ENCODE peak calls at places on chromosomes 5 and 9, in nine cellular contexts. Z is activated B cell treated with CpG ODN at 0.5 μM for 24 hours, J is GM12865, Q is cardiac muscle cell, T is stomach, C is bronchial epithelial cell, D is mesothelial cell of epicardium, O is astrocyte of the spinal cord, B is WERI-Rb-1. G is an unnamed sample.

GRCh38 chr5:178298283-178298807 is 65.7 kb upstream of the PHYKPL start:
- DNase-seq in Z (no peak), J (no peak), Q (no peak), T (no peak), C (no peak), D (no peak), O (no peak), B (no peak), G (no peak)

GRCh38 chr9:113844466-113844865 is 31.6 kb upstream of the ZNF618 start:
- DNase-seq in Z (no peak), J (no peak), Q (no peak), T (no peak), C (no peak), D (no peak), O (no peak), B (no peak), G (no peak)

GRCh38 chr9:108994695-108995094 is 18.6 kb downstream of the CTNNAL1 start:
- DNase-seq in Z (no peak), J (peak), Q (peak), T (peak), C (peak), D (no peak), O (peak), B (no peak), G (no peak)

GRCh38 chr9:129317179-129318011 is 139.3 kb upstream of the IER5L start:
- DNase-seq in Z (peak), J (peak), Q (peak), T (no peak), C (no peak), D (peak), O (no peak), B (peak), G (no peak)

GRCh38 chr9:134355561-134356278 is 29.5 kb downstream of the RXRA start:
- DNase-seq in Z (no peak), J (no peak), Q (peak), T (peak), C (peak), D (no peak), O (no peak), B (no peak), G (no peak)

GRCh38 chr9:126676685-126677143 is 63.0 kb downstream of the LMX1B start:
- DNase-seq in Z (no peak), J (no peak), Q (peak), T (no peak), C (no peak), D (no peak), O (no peak), B (peak), G (peak)

GRCh38 chr5:24222866-24223265 is 421.9 kb downstream of the CDH10 start:
- DNase-seq in Z (no peak), J (no peak), Q (no peak), T (no peak), C (no peak), D (no peak), O (peak), B (no peak), G (no peak)

GRCh38 chr9:95736370-95736769 is 139.1 kb upstream of the ERCC6L2 start:
- DNase-seq in Z (no peak), J (no peak), Q (no peak), T (no peak), C (no peak), D (no peak), O (no peak), B (peak), G (no peak)

GRCh38 chr9:20634895-20635294 is 12.6 kb upstream of the MLLT3 start:
- DNase-seq in Z (no peak), J (no peak), Q (no peak), T (no peak), C (no peak), D (no peak), O (no peak), B (no peak), G (no peak)

GRCh38 chr5:5881294-5881693 is 458.8 kb downstream of the ICE1 start:
- DNase-seq in Z (no peak), J (peak), Q (peak), T (no peak), C (no peak), D (no peak), O (no peak), B (peak), G (peak)

GRCh38 chr5:42228279-42228678 is 195.0 kb upstream of the GHR start:
- DNase-seq in Z (no peak), J (no peak), Q (peak), T (no peak), C (peak), D (no peak), O (no peak), B (no peak), G (no peak)

GRCh38 chr9:134375011-134375390 is 48.7 kb downstream of the RXRA start:
- DNase-seq in Z (no peak), J (no peak), Q (no peak), T (no peak), C (no peak), D (no peak), O (no peak), B (peak), G (no peak)

GRCh38 chr9:21502586-21502985 is 20.5 kb upstream of the IFNE start:
- DNase-seq in Z (no peak), J (no peak), Q (no peak), T (no peak), C (no peak), D (no peak), O (no peak), B (no peak), G (no peak)

DNA sequence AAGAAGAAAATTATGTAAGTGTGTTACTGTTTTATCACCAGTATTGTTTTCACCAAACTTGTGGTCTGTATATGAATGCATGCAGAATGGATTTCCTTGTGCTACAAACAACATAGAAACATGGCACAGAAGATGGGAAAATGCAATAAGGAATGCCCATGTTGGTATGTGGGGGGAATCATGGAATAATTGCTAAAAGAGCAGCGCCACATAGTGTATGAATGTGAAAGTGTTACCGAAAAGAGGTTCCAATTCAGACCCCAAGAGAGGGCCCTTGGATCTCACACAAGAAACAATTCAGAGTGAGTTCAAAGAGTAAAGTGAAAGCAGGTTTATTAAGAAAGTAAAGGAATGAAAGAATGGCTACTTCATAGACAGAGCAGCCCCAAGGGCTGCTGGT is 26.4 kb upstream of the TYRP1 start:
- DNase-seq in Z (no peak), J (no peak), Q (peak), T (no peak), C (no peak), D (no peak), O (no peak), B (no peak), G (no peak)
- TF ChIP-seq CTCF in Z (no peak), J (peak), Q (peak), T (no peak), C (no peak), D (no peak), O (peak), B (peak), G (peak)

GRCh38 chr5:120396186-120396585 is 67.9 kb upstream of the PRR16 start:
- DNase-seq in Z (no peak), J (no peak), Q (no peak), T (no peak), C (peak), D (no peak), O (peak), B (no peak), G (no peak)

GRCh38 chr5:120394259-120394658 is 69.8 kb upstream of the PRR16 start:
- DNase-seq in Z (no peak), J (no peak), Q (no peak), T (no peak), C (peak), D (no peak), O (no peak), B (no peak), G (no peak)
- TF ChIP-seq CTCF in Z (no peak), J (no peak), Q (peak), T (no peak), C (peak), D (peak), O (peak), B (no peak), G (no peak)

DNA sequence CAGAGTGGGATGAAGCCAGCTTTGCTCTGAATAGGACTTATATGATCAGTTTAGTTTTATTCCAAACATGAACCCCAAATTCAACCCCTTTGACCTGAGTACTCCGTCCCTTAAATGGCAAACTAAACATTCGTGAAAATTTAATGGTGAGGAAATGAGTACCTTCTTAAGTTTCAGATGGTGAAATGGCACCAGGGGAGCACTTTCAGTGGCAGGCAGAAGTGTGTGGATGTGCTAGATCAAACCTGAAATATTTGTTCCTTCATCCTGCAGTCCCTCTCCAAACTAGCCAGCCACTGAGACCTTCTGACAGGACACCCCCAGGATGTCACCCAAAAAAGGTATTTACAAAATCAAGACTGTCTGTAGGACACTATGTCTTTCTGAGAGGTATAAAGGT is 126.9 kb downstream of the TMC1 start:
- DNase-seq in Z (no peak), J (no peak), Q (no peak), T (no peak), C (no peak), D (no peak), O (no peak), B (no peak), G (no peak)
- TF ChIP-seq CTCF in Z (no peak), J (no peak), Q (no peak), T (no peak), C (no peak), D (no peak), O (no peak), B (no peak), G (no peak)

DNA sequence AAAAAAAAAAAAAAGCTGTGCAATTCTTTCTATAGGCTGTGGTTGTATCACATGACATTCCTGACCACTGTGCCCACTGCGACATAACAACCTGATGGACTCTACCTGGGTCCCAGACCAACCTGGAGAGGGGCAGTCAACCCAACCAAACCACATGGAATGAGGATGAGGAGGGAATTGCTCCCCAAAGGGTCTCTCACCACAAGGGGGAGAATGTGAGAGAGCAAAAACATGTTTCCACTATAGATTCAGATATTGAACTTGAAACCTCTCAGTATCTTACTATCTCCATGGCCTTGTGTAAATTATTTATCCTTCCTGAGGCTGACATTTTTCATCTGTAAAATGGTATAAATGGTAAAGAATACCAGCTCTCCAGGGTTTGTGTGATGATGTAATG is 66.9 kb upstream of the SV2C start:
- DNase-seq in Z (no peak), J (no peak), Q (no peak), T (no peak), C (no peak), D (no peak), O (no peak), B (no peak), G (no peak)
- TF ChIP-seq CTCF in Z (no peak), J (peak), Q (no peak), T (no peak), C (no peak), D (no peak), O (no peak), B (no peak), G (no peak)

GRCh38 chr9:2925016-2925415 is 81.1 kb upstream of the PUM3 start:
- DNase-seq in Z (no peak), J (no peak), Q (no peak), T (no peak), C (no peak), D (no peak), O (no peak), B (no peak), G (no peak)

GRCh38 chr9:2923810-2924768 is 80.2 kb upstream of the PUM3 start:
- DNase-seq in Z (no peak), J (no peak), Q (peak), T (no peak), C (no peak), D (no peak), O (no peak), B (no peak), G (peak)

GRCh38 chr9:2916382-2916985 is 72.6 kb upstream of the PUM3 start:
- DNase-seq in Z (no peak), J (no peak), Q (peak), T (no peak), C (peak), D (no peak), O (no peak), B (no peak), G (no peak)

GRCh38 chr9:2919347-2919746 is 75.5 kb upstream of the PUM3 start:
- DNase-seq in Z (no peak), J (no peak), Q (no peak), T (no peak), C (no peak), D (no peak), O (peak), B (no peak), G (no peak)
- TF ChIP-seq CTCF in Z (no peak), J (no peak), Q (no peak), T (no peak), C (no peak), D (no peak), O (no peak), B (no peak), G (no peak)

GRCh38 chr5:142913728-142914338 is 143.7 kb downstream of the ARHGAP26 start:
- DNase-seq in Z (no peak), J (no peak), Q (no peak), T (no peak), C (peak), D (no peak), O (no peak), B (peak), G (no peak)
- TF ChIP-seq CTCF in Z (no peak), J (no peak), Q (no peak), T (no peak), C (peak), D (no peak), O (peak), B (peak), G (no peak)

G was measured in nephron progenitor cell.